ENCODE peak calls at places on chromosomes 7 and 10, in nine cellular contexts. L is GM23248, T is OCI-LY7, F is hepatocyte, Z is PC-3, O is GM23338, Y is SK-N-SH, C is MM.1S, E is HCT116. N is an unnamed sample.

GRCh38 chr7:12094365-12094921 is 116.7 kb upstream of the TMEM106B start:
- DNase-seq in T (no peak), Y (no peak), C (no peak), E (no peak), Z (no peak), F (no peak), L (no peak), O (peak; percentile 80), N (peak; percentile 33)

GRCh38 chr10:6128591-6129383 is 40.0 kb downstream of the RBM17 start:
- DNase-seq in O (peak; percentile 43), F (peak; percentile 44), T (no peak), L (peak; percentile 70), C (peak; percentile 23), E (no peak), Y (peak; percentile 9), Z (no peak), N (peak; percentile 62)

GRCh38 chr7:38781991-38782390 is 127.0 kb downstream of the VPS41 start:
- DNase-seq in Y (no peak), O (peak; percentile 35), L (no peak), F (no peak), C (no peak), T (no peak), E (no peak), Z (no peak), N (peak; percentile 66)

GRCh38 chr7:37987732-37988131 is 67.3 kb downstream of the EPDR1 start:
- DNase-seq in Y (no peak), O (no peak), E (no peak), Z (peak; percentile 84), T (no peak), F (peak; percentile 16), C (no peak), L (no peak), N (no peak)

GRCh38 chr7:29611941-29612527 is 48.4 kb downstream of the PRR15 start:
- DNase-seq in O (peak; percentile 68), Y (no peak), C (no peak), Z (no peak), F (no peak), L (peak; percentile 48), E (no peak), T (no peak), N (no peak)

GRCh38 chr7:88480901-88481300 is 174.2 kb upstream of the STEAP4 start:
- DNase-seq in L (no peak), F (peak; percentile 12), Z (no peak), C (no peak), O (no peak), E (no peak), T (no peak), Y (no peak), N (no peak)

GRCh38 chr7:47227762-47228177 is 354.1 kb downstream of the TNS3 start:
- DNase-seq in O (no peak), Y (peak; percentile 28), Z (peak; percentile 16), L (peak; percentile 87), C (no peak), E (peak; percentile 39), T (no peak), F (peak; percentile 49), N (no peak)

GRCh38 chr7:48085433-48085791 is 3.7 kb upstream of the UPP1 start:
- DNase-seq in T (no peak), Z (no peak), C (no peak), F (no peak), Y (no peak), O (no peak), E (no peak), L (no peak), N (no peak)

GRCh38 chr10:2714597-2714996 is 352.8 kb upstream of the PFKP start:
- DNase-seq in F (no peak), Y (no peak), T (no peak), O (peak; percentile 15), L (no peak), Z (no peak), E (no peak), C (no peak), N (no peak)

GRCh38 chr10:125629758-125630376 is 53.1 kb downstream of the TEX36 start:
- DNase-seq in C (peak; percentile 27), O (peak; percentile 9), T (peak; percentile 49), E (peak; percentile 66), Z (peak; percentile 68), L (peak; percentile 46), F (peak; percentile 68), Y (peak; percentile 66), N (peak; percentile 40)

GRCh38 chr7:128351296-128352123 is 7.8 kb upstream of the RBM28 start:
- DNase-seq in F (no peak), L (peak; percentile 21), E (no peak), Z (no peak), C (no peak), Y (peak; percentile 48), O (peak; percentile 65), T (no peak), N (no peak)

GRCh38 chr7:22207724-22208225 is 149.2 kb downstream of the RAPGEF5 start:
- DNase-seq in F (no peak), Z (no peak), C (no peak), L (no peak), Y (no peak), T (no peak), E (no peak), O (no peak), N (no peak)

GRCh38 chr7:140322759-140323158 is 75.6 kb downstream of the SLC37A3 start:
- DNase-seq in E (no peak), C (no peak), L (no peak), F (no peak), T (no peak), O (peak; percentile 54), Z (no peak), Y (no peak), N (peak; percentile 13)

GRCh38 chr7:41030673-41031072 is 672.2 kb downstream of the INHBA start:
- DNase-seq in Y (no peak), O (no peak), F (no peak), Z (peak; percentile 62), L (no peak), E (no peak), T (no peak), C (no peak), N (no peak)

GRCh38 chr10:133379152-133379800 is at the start of gene PAOX:
- DNase-seq in L (peak; percentile 71), T (peak; percentile 43), F (peak; percentile 87), O (peak; percentile 77), Z (no peak), C (peak; percentile 69), Y (peak; percentile 93), E (no peak), N (peak; percentile 89)

DNA sequence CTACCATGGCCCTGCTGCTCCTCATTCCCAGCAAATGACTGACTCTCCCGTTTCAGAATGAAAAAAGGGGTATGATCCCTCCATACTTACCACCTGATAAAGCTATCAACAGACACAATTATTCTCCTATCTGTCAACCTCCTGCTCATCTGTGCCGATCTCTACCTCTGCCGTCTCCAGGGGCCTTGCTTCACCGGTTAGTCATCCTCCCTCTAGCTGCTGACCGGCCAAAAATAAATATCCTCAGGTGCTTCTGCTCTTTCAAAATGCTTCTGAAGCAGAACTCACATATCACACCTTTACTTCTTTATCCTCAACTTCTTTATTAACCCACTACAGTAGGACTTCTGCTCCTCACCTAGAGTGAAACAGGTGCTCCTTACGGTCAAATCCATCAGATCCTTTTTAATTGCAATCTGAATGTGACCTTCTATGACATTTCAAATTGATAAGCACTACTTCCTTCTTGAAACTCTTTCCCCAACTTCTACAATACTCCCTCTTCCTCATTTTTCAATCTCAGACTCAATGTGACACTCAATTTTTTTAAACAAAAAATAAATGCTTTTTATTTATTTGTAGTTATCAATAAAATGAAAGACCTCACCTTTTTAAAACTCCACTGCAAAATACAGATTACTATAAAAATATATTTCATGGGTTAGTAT is 63.2 kb downstream of the LMBR1 start:
- DNase-seq in E (no peak), F (no peak), O (no peak), T (no peak), L (no peak), Y (no peak), C (no peak), Z (peak; percentile 44), N (no peak)
- H3K4me2 ChIP-seq in E (no peak overlapping the region), F (no peak overlapping the region), O (no peak overlapping the region), T (peak overlapping the region; percentile 8), L (no peak overlapping the region), Y (no peak overlapping the region), C (no peak overlapping the region), Z (peak overlapping the region; percentile 3), N (no peak overlapping the region)

GRCh38 chr10:88457680-88458079 is 125.4 kb downstream of the RNLS start:
- DNase-seq in Z (no peak), Y (no peak), O (no peak), L (no peak), F (no peak), E (no peak), T (peak; percentile 42), C (no peak), N (no peak)

GRCh38 chr10:88458209-88458608 is 124.9 kb downstream of the RNLS start:
- DNase-seq in L (no peak), Y (no peak), F (no peak), Z (no peak), E (no peak), T (no peak), O (no peak), C (no peak), N (no peak)

GRCh38 chr10:88459523-88459922 is 123.6 kb downstream of the RNLS start:
- DNase-seq in L (no peak), Z (no peak), Y (no peak), T (no peak), E (no peak), C (no peak), O (no peak), F (no peak), N (no peak)

GRCh38 chr10:88455831-88456230 is 127.3 kb downstream of the RNLS start:
- DNase-seq in E (no peak), L (no peak), O (no peak), Y (no peak), Z (no peak), C (no peak), F (no peak), T (no peak), N (no peak)

DNA sequence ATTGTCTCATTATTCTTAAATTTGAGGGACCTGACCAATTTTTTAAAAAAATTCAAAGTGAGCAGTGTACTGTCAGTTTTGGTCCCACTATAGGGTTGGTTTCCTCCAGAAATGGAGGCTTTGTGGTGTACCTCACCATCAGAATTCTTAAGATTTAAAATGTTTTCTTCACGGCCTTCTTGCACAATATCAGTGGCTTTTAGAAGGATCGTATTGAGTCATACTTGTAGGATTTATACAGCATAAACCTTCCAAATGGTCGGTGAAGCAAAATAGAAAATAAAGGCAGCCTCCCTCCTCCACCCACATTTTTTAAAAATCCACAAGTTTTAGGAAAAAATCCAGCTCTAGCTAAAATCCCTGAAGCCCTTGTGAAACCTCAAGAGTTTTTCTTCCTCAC is 126.4 kb downstream of the RNLS start:
- DNase-seq in F (no peak), E (no peak), L (peak; percentile 60), T (no peak), C (no peak), Z (no peak), O (no peak), Y (no peak), N (no peak)
- TF ChIP-seq EZH2phosphoT487 in F (no peak), E (no peak), L (no peak), T (no peak), C (no peak), Z (no peak), O (no peak), Y (no peak), N (no peak)

GRCh38 chr7:56175086-56175760 is 59.0 kb upstream of the NUPR2 start:
- DNase-seq in C (no peak), Z (no peak), Y (peak; percentile 79), L (peak; percentile 13), T (no peak), E (no peak), F (no peak), O (no peak), N (no peak)
- H3K4me2 ChIP-seq in C (no peak overlapping the region), Z (no peak overlapping the region), Y (peak overlapping the region; percentile 71), L (no peak overlapping the region), T (no peak overlapping the region), E (no peak overlapping the region), F (no peak overlapping the region), O (no peak overlapping the region), N (no peak overlapping the region)

GRCh38 chr10:130799532-130799931 is 512.0 kb downstream of the TCERG1L start:
- DNase-seq in Y (no peak), Z (no peak), E (no peak), T (no peak), F (no peak), C (no peak), O (no peak), L (no peak), N (no peak)
- TF ChIP-seq EZH2phosphoT487 in Y (no peak), Z (no peak), E (no peak), T (no peak), F (no peak), C (no peak), O (no peak), L (no peak), N (no peak)

N was measured in neural progenitor cell.